ENCODE peak calls at places on chromosomes 1 and 21, in five cellular contexts. One of them, this sample, is unnamed. For H3K4me1, H3K36me3 and H3K9me3, the result is how much of the 10 kb centered on the place peaks cover.

GRCh38 chr1:161502181-161502580 is 3.1 kb upstream of the FCGR2A start:
- DNase-seq in SJSA1: no peak
- DNase-seq in heart right ventricle: no peak
- DNase-seq in tibial artery: no peak
- DNase-seq in psoas muscle: no peak
- DNase-seq in this sample: no peak

GRCh38 chr1:23930861-23931471 is 17.8 kb upstream of the CNR2 start:
- DNase-seq in SJSA1: peak
- DNase-seq in heart right ventricle: no peak
- DNase-seq in psoas muscle: no peak
- DNase-seq in tibial artery: no peak
- DNase-seq in this sample: no peak

GRCh38 chr1:32363713-32364112 is 1.4 kb downstream of the TSSK3 start:
- DNase-seq in tibial artery: no peak
- DNase-seq in SJSA1: no peak
- DNase-seq in heart right ventricle: no peak
- DNase-seq in psoas muscle: peak
- DNase-seq in this sample: no peak

GRCh38 chr1:21814241-21814918 is 2.3 kb downstream of the LDLRAD2 start:
- DNase-seq in tibial artery: no peak
- DNase-seq in SJSA1: no peak
- DNase-seq in psoas muscle: no peak
- DNase-seq in heart right ventricle: no peak
- DNase-seq in this sample: peak

GRCh38 chr1:61433646-61434045 is 291.3 kb downstream of the TM2D1 start:
- DNase-seq in SJSA1: no peak
- DNase-seq in heart right ventricle: no peak
- DNase-seq in psoas muscle: no peak
- DNase-seq in tibial artery: no peak
- DNase-seq in this sample: no peak

GRCh38 chr1:21338568-21339401 is 48.5 kb upstream of the ECE1 start:
- DNase-seq in tibial artery: peak
- DNase-seq in heart right ventricle: peak
- DNase-seq in SJSA1: no peak
- DNase-seq in psoas muscle: peak
- DNase-seq in this sample: peak

GRCh38 chr1:77126309-77126708 is 92.9 kb downstream of the PIGK start:
- DNase-seq in heart right ventricle: peak
- DNase-seq in psoas muscle: no peak
- DNase-seq in SJSA1: peak
- DNase-seq in tibial artery: no peak
- DNase-seq in this sample: peak

GRCh38 chr1:45643978-45644377 is 20.1 kb upstream of the CCDC17 start:
- DNase-seq in psoas muscle: no peak
- DNase-seq in heart right ventricle: no peak
- DNase-seq in SJSA1: no peak
- DNase-seq in tibial artery: no peak
- DNase-seq in this sample: no peak

GRCh38 chr1:197775282-197776262 is at the start of gene DENND1B:
- DNase-seq in tibial artery: peak
- DNase-seq in heart right ventricle: peak
- DNase-seq in SJSA1: peak
- DNase-seq in psoas muscle: peak
- DNase-seq in this sample: peak

GRCh38 chr1:185654199-185654951 is 79.8 kb upstream of the HMCN1 start:
- DNase-seq in psoas muscle: no peak
- DNase-seq in heart right ventricle: no peak
- DNase-seq in tibial artery: no peak
- DNase-seq in SJSA1: peak
- DNase-seq in this sample: no peak

GRCh38 chr1:217605390-217605789 is 25.5 kb downstream of the GPATCH2 start:
- DNase-seq in tibial artery: no peak
- DNase-seq in SJSA1: no peak
- DNase-seq in heart right ventricle: no peak
- DNase-seq in psoas muscle: no peak
- DNase-seq in this sample: no peak

GRCh38 chr1:59705849-59706599 is 108.7 kb upstream of the HOOK1 start:
- DNase-seq in SJSA1: no peak
- DNase-seq in heart right ventricle: no peak
- DNase-seq in psoas muscle: peak
- DNase-seq in tibial artery: peak
- DNase-seq in this sample: no peak

GRCh38 chr1:34915521-34915920 is 13.9 kb downstream of the DLGAP3 start:
- DNase-seq in SJSA1: no peak
- DNase-seq in tibial artery: no peak
- DNase-seq in heart right ventricle: no peak
- DNase-seq in psoas muscle: no peak
- DNase-seq in this sample: peak

GRCh38 chr21:16037386-16037785 is 307.6 kb downstream of the USP25 start:
- DNase-seq in heart right ventricle: no peak
- DNase-seq in psoas muscle: no peak
- DNase-seq in SJSA1: no peak
- DNase-seq in tibial artery: no peak
- DNase-seq in this sample: no peak

GRCh38 chr1:113949007-113949406 is 19.9 kb downstream of the HIPK1 start:
- DNase-seq in psoas muscle: no peak
- DNase-seq in SJSA1: peak
- DNase-seq in tibial artery: peak
- DNase-seq in heart right ventricle: no peak
- DNase-seq in this sample: no peak

GRCh38 chr1:246793331-246793890 is 69.2 kb downstream of the SCCPDH start:
- DNase-seq in tibial artery: no peak
- DNase-seq in SJSA1: no peak
- DNase-seq in heart right ventricle: no peak
- DNase-seq in psoas muscle: no peak
- DNase-seq in this sample: no peak

GRCh38 chr1:181518152-181518551 is 34.8 kb downstream of the CACNA1E start:
- DNase-seq in psoas muscle: no peak
- DNase-seq in heart right ventricle: no peak
- DNase-seq in tibial artery: no peak
- DNase-seq in SJSA1: no peak
- DNase-seq in this sample: no peak

GRCh38 chr1:110319332-110320167 is 19.6 kb upstream of the RBM15 start:
- DNase-seq in tibial artery: no peak
- DNase-seq in SJSA1: no peak
- DNase-seq in psoas muscle: no peak
- DNase-seq in heart right ventricle: no peak
- DNase-seq in this sample: no peak

GRCh38 chr21:35284199-35284598 is 235.1 kb upstream of the RUNX1 start:
- DNase-seq in psoas muscle: peak
- DNase-seq in heart right ventricle: peak
- DNase-seq in tibial artery: peak
- DNase-seq in SJSA1: no peak
- DNase-seq in this sample: no peak

GRCh38 chr1:24849653-24850295 is 80.3 kb downstream of the RUNX3 start:
- DNase-seq in psoas muscle: no peak
- DNase-seq in SJSA1: peak
- DNase-seq in tibial artery: no peak
- DNase-seq in heart right ventricle: peak
- DNase-seq in this sample: peak

GRCh38 chr1:234336359-234336758 is 36.9 kb upstream of the COA6 start:
- DNase-seq in SJSA1: no peak
- DNase-seq in heart right ventricle: no peak
- DNase-seq in psoas muscle: no peak
- DNase-seq in tibial artery: no peak
- DNase-seq in this sample: no peak

GRCh38 chr1:55055084-55055882 is 15.9 kb downstream of the PCSK9 start:
- DNase-seq in SJSA1: no peak
- DNase-seq in psoas muscle: no peak
- DNase-seq in heart right ventricle: no peak
- DNase-seq in tibial artery: no peak
- DNase-seq in this sample: no peak

GRCh38 chr1:167082511-167083027 is 7.6 kb downstream of the GPA33 start:
- DNase-seq in SJSA1: no peak
- DNase-seq in heart right ventricle: no peak
- DNase-seq in tibial artery: no peak
- DNase-seq in psoas muscle: no peak
- DNase-seq in this sample: peak

GRCh38 chr21:34668803-34669148 is at the start of gene CLIC6:
- DNase-seq in SJSA1: no peak
- DNase-seq in tibial artery: peak
- DNase-seq in heart right ventricle: no peak
- DNase-seq in psoas muscle: peak
- DNase-seq in this sample: peak

GRCh38 chr1:79089946-79090345 is 83.4 kb upstream of the ADGRL4 start:
- DNase-seq in psoas muscle: no peak
- DNase-seq in tibial artery: no peak
- DNase-seq in heart right ventricle: no peak
- DNase-seq in SJSA1: no peak
- DNase-seq in this sample: no peak
- H3K4me1 ChIP-seq in psoas muscle: under half
- H3K4me1 ChIP-seq in tibial artery: under half
- H3K4me1 ChIP-seq in heart right ventricle: under half
- H3K4me1 ChIP-seq in SJSA1: under half
- H3K4me1 ChIP-seq in this sample: under half

DNA sequence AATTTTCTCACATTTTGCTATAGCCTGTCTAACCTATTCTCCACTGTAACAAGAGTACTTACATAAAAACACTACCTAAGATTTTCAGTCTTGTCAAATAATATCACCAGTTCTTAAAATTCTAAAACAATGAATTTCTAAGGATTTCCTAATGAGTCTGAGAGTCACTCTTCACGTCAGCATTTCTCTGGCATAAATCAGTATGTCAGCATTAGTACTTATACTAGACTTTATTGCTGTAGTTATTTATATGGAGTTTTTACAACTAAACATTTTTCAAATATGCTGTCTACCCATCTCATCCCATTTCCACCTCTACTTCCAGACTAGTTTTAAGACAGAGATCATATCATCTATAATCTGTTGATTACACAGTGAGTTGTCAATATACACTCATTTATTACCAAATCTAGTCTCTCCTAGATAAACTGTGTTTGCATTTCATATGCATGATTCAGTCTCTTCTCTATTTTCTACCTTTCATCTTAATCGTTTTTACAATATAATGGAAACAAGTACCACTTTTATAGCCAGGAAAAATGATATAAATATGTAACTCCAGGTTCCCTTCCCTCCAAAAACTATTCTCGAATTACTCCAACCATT is 32.8 kb downstream of the LIN9 start:
- DNase-seq in tibial artery: no peak
- DNase-seq in SJSA1: no peak
- DNase-seq in heart right ventricle: no peak
- DNase-seq in psoas muscle: no peak
- DNase-seq in this sample: no peak
- H3K36me3 ChIP-seq in tibial artery: under half
- H3K36me3 ChIP-seq in SJSA1: under half
- H3K36me3 ChIP-seq in heart right ventricle: under half
- H3K36me3 ChIP-seq in psoas muscle: under half
- H3K36me3 ChIP-seq in this sample: under half

GRCh38 chr1:2808831-2809605 is 7.5 kb upstream of the TTC34 start:
- DNase-seq in SJSA1: no peak
- DNase-seq in tibial artery: no peak
- DNase-seq in psoas muscle: no peak
- DNase-seq in heart right ventricle: no peak
- DNase-seq in this sample: no peak
- H3K9me3 ChIP-seq in SJSA1: under half
- H3K9me3 ChIP-seq in tibial artery: under half
- H3K9me3 ChIP-seq in psoas muscle: under half
- H3K9me3 ChIP-seq in heart right ventricle: under half
- H3K9me3 ChIP-seq in this sample: under half

GRCh38 chr21:38816400-38816973 is 10.8 kb downstream of the ETS2 start:
- DNase-seq in tibial artery: no peak
- DNase-seq in psoas muscle: no peak
- DNase-seq in heart right ventricle: no peak
- DNase-seq in SJSA1: no peak
- DNase-seq in this sample: no peak
- H3K4me1 ChIP-seq in tibial artery: under half
- H3K4me1 ChIP-seq in psoas muscle: under half
- H3K4me1 ChIP-seq in heart right ventricle: under half
- H3K4me1 ChIP-seq in SJSA1: half or more
- H3K4me1 ChIP-seq in this sample: under half

DNA sequence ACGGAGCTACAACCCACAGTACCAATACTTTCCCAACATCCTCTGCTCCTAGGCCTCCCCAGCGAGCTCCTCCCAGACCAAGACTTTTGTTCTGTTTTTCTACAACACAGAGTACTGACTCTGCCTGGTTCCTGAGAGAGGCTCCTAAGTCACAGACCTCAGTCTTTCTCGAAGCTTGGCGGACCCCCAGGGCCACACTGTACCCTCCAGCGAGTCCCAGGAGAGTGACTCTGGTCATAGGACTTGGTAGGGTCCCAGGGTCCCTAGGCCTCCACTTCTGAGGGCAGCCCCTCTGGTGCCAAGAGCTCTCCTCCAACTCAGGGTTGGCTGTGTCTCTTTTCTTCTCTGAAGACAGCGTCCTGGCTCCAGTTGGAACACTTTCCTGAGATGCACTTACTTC is 20.6 kb downstream of the PLA2G5 start:
- DNase-seq in tibial artery: no peak
- DNase-seq in psoas muscle: no peak
- DNase-seq in heart right ventricle: no peak
- DNase-seq in SJSA1: no peak
- DNase-seq in this sample: no peak
- H3K36me3 ChIP-seq in tibial artery: under half
- H3K36me3 ChIP-seq in psoas muscle: under half
- H3K36me3 ChIP-seq in heart right ventricle: half or more
- H3K36me3 ChIP-seq in SJSA1: under half
- H3K36me3 ChIP-seq in this sample: under half

GRCh38 chr1:84603223-84603622 is 29.0 kb upstream of the CTBS start:
- DNase-seq in heart right ventricle: no peak
- DNase-seq in SJSA1: peak
- DNase-seq in tibial artery: no peak
- DNase-seq in psoas muscle: no peak
- DNase-seq in this sample: no peak

GRCh38 chr1:84600796-84601195 is 26.6 kb upstream of the CTBS start:
- DNase-seq in heart right ventricle: no peak
- DNase-seq in tibial artery: no peak
- DNase-seq in psoas muscle: no peak
- DNase-seq in SJSA1: no peak
- DNase-seq in this sample: no peak

GRCh38 chr1:84606977-84607376 is 32.7 kb upstream of the CTBS start:
- DNase-seq in SJSA1: no peak
- DNase-seq in tibial artery: no peak
- DNase-seq in psoas muscle: no peak
- DNase-seq in heart right ventricle: no peak
- DNase-seq in this sample: no peak

GRCh38 chr1:84603941-84604830 is 29.9 kb upstream of the CTBS start:
- DNase-seq in heart right ventricle: peak
- DNase-seq in SJSA1: peak
- DNase-seq in tibial artery: peak
- DNase-seq in psoas muscle: no peak
- DNase-seq in this sample: peak

GRCh38 chr1:84605157-84605556 is 30.9 kb upstream of the CTBS start:
- DNase-seq in tibial artery: no peak
- DNase-seq in heart right ventricle: no peak
- DNase-seq in psoas muscle: no peak
- DNase-seq in SJSA1: no peak
- DNase-seq in this sample: no peak
- H3K9me3 ChIP-seq in tibial artery: under half
- H3K9me3 ChIP-seq in heart right ventricle: under half
- H3K9me3 ChIP-seq in psoas muscle: under half
- H3K9me3 ChIP-seq in SJSA1: under half
- H3K9me3 ChIP-seq in this sample: half or more

This sample was measured in endodermal cell.